ENCODE peak calls at places on chromosomes 13 and 19, in six cellular contexts. Q is H1, T is GM12891, A is K562, H is HepG2, M is GM12878. Y is an unnamed sample.

GRCh38 chr13:86862137-86862536 is 809.0 kb upstream of the SLITRK5 start:
- DNase-seq in Q (no peak), T (no peak), A (no peak), H (no peak), M (no peak), Y (no peak)

GRCh38 chr19:14437578-14438140 is 4.6 kb downstream of the PKN1 start:
- DNase-seq in Q (no peak), T (no peak), A (no peak), H (no peak), M (no peak), Y (no peak)

GRCh38 chr13:99154064-99154463 is 46.6 kb upstream of the UBAC2 start:
- DNase-seq in Q (no peak), T (no peak), A (no peak), H (no peak), M (no peak), Y (no peak)

GRCh38 chr19:17830567-17831418 is 9.5 kb upstream of the INSL3 start:
- DNase-seq in Q (peak), T (peak), A (peak), H (no peak), M (no peak), Y (peak)

GRCh38 chr19:16628984-16629691 is 1.1 kb upstream of the MED26 start:
- DNase-seq in Q (no peak), T (no peak), A (no peak), H (no peak), M (peak), Y (no peak)

GRCh38 chr13:51000058-51000457 is 90.5 kb downstream of the RNASEH2B start:
- DNase-seq in Q (no peak), T (no peak), A (no peak), H (no peak), M (no peak), Y (no peak)

GRCh38 chr19:2186071-2186846 is 22.5 kb downstream of the DOT1L start:
- DNase-seq in Q (no peak), T (no peak), A (no peak), H (no peak), M (no peak), Y (no peak)

GRCh38 chr19:34962945-34963530 is 991 bp downstream of the ZNF792 start:
- DNase-seq in Q (no peak), T (no peak), A (peak), H (no peak), M (no peak), Y (no peak)

GRCh38 chr13:66322193-66322592 is 907.9 kb downstream of the PCDH9 start:
- DNase-seq in Q (no peak), T (no peak), A (no peak), H (no peak), M (no peak), Y (no peak)

GRCh38 chr19:38644719-38645118 is 2.7 kb upstream of the ACTN4 start:
- DNase-seq in Q (no peak), T (no peak), A (no peak), H (no peak), M (no peak), Y (no peak)

GRCh38 chr13:105972811-105973590 is 562.5 kb downstream of the EFNB2 start:
- DNase-seq in Q (no peak), T (no peak), A (no peak), H (no peak), M (no peak), Y (no peak)

GRCh38 chr13:44921931-44922758 is 67.1 kb downstream of the NUFIP1 start:
- DNase-seq in Q (no peak), T (no peak), A (no peak), H (peak), M (no peak), Y (no peak)

GRCh38 chr19:5434970-5435641 is 20.1 kb upstream of the ZNRF4 start:
- DNase-seq in Q (no peak), T (no peak), A (peak), H (peak), M (no peak), Y (no peak)

GRCh38 chr13:111922086-111922485 is 144.9 kb upstream of the SOX1 start:
- DNase-seq in Q (no peak), T (no peak), A (no peak), H (no peak), M (no peak), Y (no peak)

GRCh38 chr19:39631178-39631577 is 24.5 kb upstream of the LGALS16 start:
- DNase-seq in Q (no peak), T (no peak), A (no peak), H (no peak), M (no peak), Y (no peak)

GRCh38 chr19:39557791-39558622 is 18.0 kb upstream of the EID2 start:
- DNase-seq in Q (no peak), T (no peak), A (no peak), H (peak), M (peak), Y (no peak)

GRCh38 chr13:99992912-99993311 is 11.3 kb downstream of the ZIC2 start:
- DNase-seq in Q (no peak), T (no peak), A (no peak), H (no peak), M (no peak), Y (no peak)

GRCh38 chr19:35279985-35280821 is 2.1 kb upstream of the HAMP start:
- DNase-seq in Q (no peak), T (no peak), A (no peak), H (peak), M (peak), Y (no peak)

GRCh38 chr19:50376166-50377050 is at the start of gene NR1H2:
- DNase-seq in Q (peak), T (peak), A (peak), H (peak), M (peak), Y (peak)

GRCh38 chr19:50368649-50369570 is 3.5 kb upstream of the NAPSA start:
- DNase-seq in Q (peak), T (peak), A (peak), H (peak), M (peak), Y (no peak)

GRCh38 chr19:50377517-50377916 is 1.3 kb downstream of the NR1H2 start:
- DNase-seq in Q (no peak), T (no peak), A (peak), H (no peak), M (no peak), Y (no peak)

GRCh38 chr19:50377051-50377441 is 789 bp downstream of the NR1H2 start:
- DNase-seq in Q (peak), T (no peak), A (peak), H (peak), M (no peak), Y (no peak)

GRCh38 chr19:50371914-50372475 is 4.3 kb upstream of the NR1H2 start:
- DNase-seq in Q (no peak), T (no peak), A (no peak), H (no peak), M (no peak), Y (no peak)
- TF ChIP-seq TAF1 in Q (no peak), T (no peak), A (no peak), H (no peak), M (no peak), Y (no peak)

DNA sequence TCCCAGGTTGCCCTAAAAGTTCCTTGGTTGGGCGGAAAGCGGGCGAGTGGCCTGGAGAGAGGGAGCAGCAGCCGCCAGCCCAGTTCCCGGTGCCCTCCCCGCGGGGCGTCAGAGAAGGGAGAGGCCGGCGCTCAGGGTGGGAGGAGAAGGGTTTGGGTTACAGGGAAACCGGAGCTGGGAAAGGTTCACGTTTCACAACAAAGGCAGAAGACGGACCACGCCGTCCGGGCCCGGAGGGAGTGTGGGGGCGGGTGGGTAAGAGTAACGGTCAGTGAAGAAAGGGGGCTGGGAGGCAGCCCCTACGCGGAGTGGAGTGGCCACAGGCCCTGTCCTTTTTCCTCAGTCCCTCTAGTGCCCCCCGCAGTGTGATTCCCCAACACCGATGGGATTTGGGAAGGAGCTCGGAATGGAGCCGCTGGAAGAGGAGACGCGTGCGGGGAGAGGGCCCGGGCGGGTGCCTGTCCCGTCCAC is 1.6 kb downstream of the SIX5 start:
- DNase-seq in Q (no peak), T (no peak), A (peak), H (peak), M (no peak), Y (no peak)
- TF ChIP-seq POLR2A in Q (no peak), T (no peak), A (no peak), H (peak), M (no peak), Y (no peak)

GRCh38 chr19:11699931-11700794 is 38.6 kb downstream of the ZNF823 start:
- DNase-seq in Q (no peak), T (no peak), A (peak), H (peak), M (no peak), Y (no peak)
- TF ChIP-seq TAF1 in Q (no peak), T (no peak), A (no peak), H (no peak), M (no peak), Y (no peak)

GRCh38 chr19:11375143-11375948 is 880 bp downstream of the SWSAP1 start:
- DNase-seq in Q (peak), T (no peak), A (no peak), H (peak), M (no peak), Y (no peak)
- TF ChIP-seq POLR2A in Q (no peak), T (peak), A (no peak), H (no peak), M (peak), Y (peak)

GRCh38 chr13:28678809-28679208 is 19.9 kb downstream of the POMP start:
- DNase-seq in Q (no peak), T (no peak), A (no peak), H (no peak), M (no peak), Y (no peak)

GRCh38 chr13:28684257-28684656 is 25.3 kb downstream of the POMP start:
- DNase-seq in Q (peak), T (no peak), A (no peak), H (peak), M (no peak), Y (no peak)

GRCh38 chr13:28680541-28680940 is 21.6 kb downstream of the POMP start:
- DNase-seq in Q (no peak), T (no peak), A (no peak), H (no peak), M (no peak), Y (no peak)

GRCh38 chr13:28685114-28685513 is 26.2 kb downstream of the POMP start:
- DNase-seq in Q (no peak), T (no peak), A (no peak), H (no peak), M (no peak), Y (no peak)

DNA sequence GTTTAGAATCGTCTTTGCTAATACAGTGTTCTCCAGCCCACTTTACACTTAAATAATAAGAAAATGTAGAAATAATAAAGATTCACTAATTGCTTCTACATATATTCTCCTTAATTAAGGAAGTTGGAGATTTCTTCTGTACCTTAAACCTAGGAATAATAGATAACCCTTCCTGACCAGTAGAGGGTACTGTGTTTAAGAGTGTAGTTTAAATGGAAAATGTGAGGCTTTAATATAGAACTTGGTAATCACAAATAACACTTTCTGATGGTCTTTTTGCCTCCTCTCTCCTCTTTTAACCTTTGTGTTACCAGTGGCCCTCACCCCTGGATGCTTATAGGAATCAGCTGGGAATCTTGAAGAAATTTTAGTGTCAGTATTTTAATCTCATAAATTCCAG is 20.7 kb downstream of the POMP start:
- DNase-seq in Q (no peak), T (no peak), A (no peak), H (peak), M (no peak), Y (no peak)
- TF ChIP-seq TAF1 in Q (no peak), T (no peak), A (no peak), H (no peak), M (no peak), Y (no peak)

GRCh38 chr19:4066682-4067395 is at the start of gene ZBTB7A:
- DNase-seq in Q (no peak), T (no peak), A (peak), H (peak), M (no peak), Y (no peak)
- TF ChIP-seq POLR2A in Q (no peak), T (peak), A (no peak), H (no peak), M (peak), Y (peak)

GRCh38 chr19:13102666-13103584 is at the start of gene LYL1:
- DNase-seq in Q (peak), T (no peak), A (peak), H (peak), M (no peak), Y (peak)
- TF ChIP-seq TAF1 in Q (peak), T (no peak), A (peak), H (no peak), M (no peak), Y (no peak)

GRCh38 chr19:37466798-37467607 is at the start of gene ZNF569:
- DNase-seq in Q (peak), T (peak), A (peak), H (peak), M (peak), Y (peak)
- TF ChIP-seq POLR2A in Q (no peak), T (peak), A (peak), H (peak), M (peak), Y (peak)

DNA sequence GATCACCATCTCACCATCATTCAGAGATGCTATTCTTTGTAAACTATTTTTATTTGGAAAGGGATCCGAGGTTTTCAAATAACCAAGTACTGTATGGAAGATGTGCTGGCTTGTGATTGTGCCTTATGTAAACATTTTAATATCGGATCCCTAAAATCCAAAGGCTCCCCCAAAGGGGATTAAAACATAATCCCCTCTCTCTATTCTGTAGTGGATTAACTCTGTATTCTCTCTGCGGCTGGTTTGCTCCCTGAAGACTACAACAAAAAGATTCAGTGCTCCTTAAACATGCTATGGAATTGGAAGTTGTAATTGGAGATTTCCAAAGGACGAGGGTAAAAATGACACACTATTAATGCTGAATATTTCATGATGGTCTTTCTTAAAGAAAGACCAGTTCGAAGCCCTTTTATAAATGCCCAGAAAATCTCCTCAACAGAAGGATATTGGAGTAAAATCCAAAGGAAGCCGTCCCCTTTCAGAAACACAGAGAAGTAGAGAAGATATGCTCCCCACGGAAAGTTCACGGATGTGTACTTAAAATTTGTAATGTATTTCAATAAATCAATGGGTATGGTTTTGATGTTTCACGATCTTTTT is 6.6 kb downstream of the MAB21L1 start:
- DNase-seq in Q (no peak), T (no peak), A (no peak), H (no peak), M (no peak), Y (no peak)
- TF ChIP-seq TAF1 in Q (no peak), T (no peak), A (no peak), H (no peak), M (no peak), Y (no peak)

DNA sequence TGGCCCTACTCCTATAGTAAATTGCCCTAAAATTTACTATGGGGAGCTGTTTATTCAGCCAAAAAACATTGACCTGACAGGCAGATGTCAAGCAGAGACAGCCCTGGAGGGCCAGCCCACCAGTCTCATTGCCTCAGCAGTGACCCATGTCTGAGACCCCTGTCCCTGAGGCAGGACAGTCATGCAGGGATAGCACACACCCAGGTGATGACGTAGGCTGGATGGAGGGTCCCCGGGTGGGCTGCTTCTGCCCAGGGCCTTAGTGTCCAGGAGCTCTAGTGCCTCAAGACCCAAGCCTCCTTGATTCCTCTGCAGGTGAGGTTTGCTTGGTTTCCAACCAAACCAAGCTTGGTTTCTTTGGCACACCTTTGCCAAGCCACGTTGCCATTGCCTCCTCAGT is 72.1 kb downstream of the HSPH1 start:
- DNase-seq in Q (no peak), T (no peak), A (no peak), H (no peak), M (no peak), Y (no peak)
- TF ChIP-seq POLR2A in Q (no peak), T (no peak), A (no peak), H (no peak), M (no peak), Y (no peak)